ENCODE peak calls at places on chromosome 17, in four cellular contexts. B is CD4-positive, alpha-beta memory T cell; K is breast epithelium; E is A549. V is an unnamed sample.
A peak's percentile ranks its signal among the peaks of the same experiment; 100 is the strongest.

GRCh38 chr17:7352910-7353635 is 1.1 kb downstream of the KCTD11 start:
- DNase-seq in E (no peak), B (no peak), K (no peak), V (no peak)

GRCh38 chr17:64130559-64131001 is 636 bp upstream of the ERN1 start:
- DNase-seq in E (no peak), B (no peak), K (no peak), V (no peak)

GRCh38 chr17:3576970-3577369 is 19.4 kb upstream of the TRPV3 start:
- DNase-seq in E (no peak), K (no peak), B (no peak), V (no peak)

GRCh38 chr17:62774338-62774737 is 33.8 kb downstream of the MARCHF10 start:
- DNase-seq in B (no peak), E (no peak), K (no peak), V (no peak)

GRCh38 chr17:43337684-43338428 is 60.9 kb upstream of the ARL4D start:
- DNase-seq in B (no peak), E (no peak), K (no peak), V (no peak)

GRCh38 chr17:17877548-17878358 is 41.0 kb upstream of the SREBF1 start:
- DNase-seq in E (no peak), K (peak; percentile 72), B (no peak), V (no peak)

GRCh38 chr17:10875984-10876555 is 38.2 kb upstream of the PIRT start:
- DNase-seq in E (peak; percentile 57), B (peak; percentile 2), K (no peak), V (no peak)

GRCh38 chr17:57519199-57519598 is 225.9 kb downstream of the CCDC182 start:
- DNase-seq in E (peak; percentile 48), K (no peak), B (no peak), V (no peak)

GRCh38 chr17:69870751-69871199 is 204.2 kb upstream of the KCNJ16 start:
- DNase-seq in K (no peak), B (no peak), E (no peak), V (no peak)

GRCh38 chr17:51733166-51733565 is 425.3 kb downstream of the CA10 start:
- DNase-seq in K (no peak), B (no peak), E (no peak), V (no peak)

GRCh38 chr17:38918129-38918913 is 7.1 kb upstream of the LASP1NB start:
- DNase-seq in B (no peak), E (no peak), K (peak; percentile 50), V (no peak)

GRCh38 chr17:66633322-66633965 is 201.5 kb upstream of the CACNG5 start:
- DNase-seq in E (no peak), B (no peak), K (no peak), V (no peak)

GRCh38 chr17:61635913-61636432 is 45.0 kb upstream of the NACA2 start:
- DNase-seq in B (peak; percentile 36), E (peak; percentile 66), K (no peak), V (peak; percentile 30)

GRCh38 chr17:61551255-61551742 is 39.7 kb downstream of the NACA2 start:
- DNase-seq in E (peak; percentile 68), B (no peak), K (no peak), V (no peak)

GRCh38 chr17:43597624-43598358 is 51.7 kb upstream of the ETV4 start:
- DNase-seq in K (no peak), E (no peak), B (no peak), V (no peak)

GRCh38 chr17:75109047-75109406 is 742 bp upstream of the ARMC7 start:
- DNase-seq in E (no peak), B (no peak), K (no peak), V (no peak)

GRCh38 chr17:73304438-73304837 is 7.4 kb downstream of the CDC42EP4 start:
- DNase-seq in B (no peak), K (no peak), E (no peak), V (no peak)
- H3K4me3 ChIP-seq in B (no peak overlapping the region), K (no peak overlapping the region), E (peak overlapping the region; percentile 33), V (no peak overlapping the region)

GRCh38 chr17:49971848-49972485 is 3.0 kb downstream of the DLX4 start:
- DNase-seq in E (no peak), K (no peak), B (no peak), V (no peak)
- H3K4me3 ChIP-seq in E (no peak overlapping the region), K (no peak overlapping the region), B (no peak overlapping the region), V (no peak overlapping the region)

GRCh38 chr17:29713626-29714025 is 90.9 kb upstream of the CORO6 start:
- DNase-seq in K (no peak), B (no peak), E (no peak), V (no peak)

GRCh38 chr17:29711588-29712385 is 89.1 kb upstream of the CORO6 start:
- DNase-seq in K (no peak), E (no peak), B (no peak), V (no peak)

GRCh38 chr17:29715680-29716079 is 93.0 kb upstream of the CORO6 start:
- DNase-seq in K (no peak), E (no peak), B (no peak), V (no peak)

GRCh38 chr17:29712677-29713076 is 90.0 kb upstream of the CORO6 start:
- DNase-seq in B (no peak), E (no peak), K (no peak), V (no peak)

DNA sequence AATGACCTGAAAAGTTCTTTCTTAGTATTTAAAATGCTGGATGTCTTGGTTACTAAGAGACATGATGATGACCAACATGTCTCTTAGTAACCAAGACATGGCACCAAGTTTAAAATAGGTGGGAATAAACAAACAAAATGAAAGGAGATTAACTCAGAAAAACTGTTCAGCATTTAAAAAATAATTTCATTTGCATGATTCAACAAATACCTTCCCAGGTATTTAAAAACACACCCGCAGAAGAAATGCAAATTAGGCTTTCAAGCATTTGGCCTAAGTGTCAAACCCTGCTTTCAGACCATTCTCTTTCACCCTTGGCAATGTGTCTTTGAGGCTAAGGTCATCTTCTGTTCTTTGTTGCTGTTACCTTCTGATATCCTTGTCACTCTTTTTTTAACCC is 91.4 kb upstream of the CORO6 start:
- DNase-seq in E (no peak), B (no peak), K (no peak), V (no peak)
- H3K4me3 ChIP-seq in E (no peak overlapping the region), B (no peak overlapping the region), K (no peak overlapping the region), V (no peak overlapping the region)

DNA sequence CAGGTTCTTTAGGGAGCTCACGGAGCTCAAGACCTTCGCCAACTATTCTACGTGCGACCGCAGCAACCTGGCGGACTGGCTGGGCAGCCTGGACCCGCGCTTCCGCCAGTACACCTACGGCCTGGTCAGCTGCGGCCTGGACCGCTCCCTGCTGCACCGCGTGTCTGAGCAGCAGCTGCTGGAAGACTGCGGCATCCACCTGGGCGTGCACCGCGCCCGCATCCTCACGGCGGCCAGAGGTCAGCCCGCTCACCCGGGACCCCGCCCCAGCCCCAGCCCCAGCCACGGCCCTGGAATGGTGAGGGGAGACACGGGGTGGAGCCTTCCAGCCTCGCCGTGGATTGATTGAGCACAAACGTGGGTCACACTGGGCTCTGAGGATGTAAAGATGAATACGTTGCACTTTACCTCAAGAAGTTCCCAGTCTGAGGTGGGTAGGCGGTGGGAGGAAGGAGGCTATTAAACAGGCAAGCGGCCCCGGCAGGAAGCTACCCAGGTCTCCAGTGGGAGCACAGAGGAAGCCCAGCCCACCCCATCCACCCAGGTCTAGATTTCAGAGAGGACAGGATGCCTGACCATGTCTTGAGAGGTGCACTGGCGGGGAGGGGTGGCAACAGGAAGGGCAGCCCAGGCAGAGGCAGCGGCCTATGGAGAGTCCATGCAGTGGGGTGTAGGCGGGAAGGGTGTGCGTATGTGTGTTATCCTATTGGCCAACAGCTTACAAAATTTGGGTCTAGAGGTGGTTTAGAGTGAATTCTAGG is 13.7 kb downstream of the SARM1 start:
- DNase-seq in E (no peak), K (peak; percentile 50), B (no peak), V (no peak)
- H3K4me3 ChIP-seq in E (no peak overlapping the region), K (peak overlapping the region; percentile 41), B (peak overlapping the region; percentile 91), V (peak overlapping the region; percentile 96)

GRCh38 chr17:47695664-47696376 is 1.9 kb downstream of the TBKBP1 start:
- DNase-seq in B (no peak), E (no peak), K (no peak), V (no peak)
- H3K4me3 ChIP-seq in B (no peak overlapping the region), E (no peak overlapping the region), K (peak overlapping the region; percentile 98), V (no peak overlapping the region)

GRCh38 chr17:1797323-1797722 is 32.4 kb downstream of the SMYD4 start:
- DNase-seq in E (no peak), K (no peak), B (no peak), V (no peak)

GRCh38 chr17:1796800-1797199 is 32.9 kb downstream of the SMYD4 start:
- DNase-seq in K (no peak), E (no peak), B (no peak), V (no peak)

GRCh38 chr17:1800240-1800639 is 29.5 kb downstream of the SMYD4 start:
- DNase-seq in B (no peak), K (peak; percentile 17), E (no peak), V (no peak)

GRCh38 chr17:1803280-1803679 is 26.4 kb downstream of the SMYD4 start:
- DNase-seq in E (no peak), K (no peak), B (no peak), V (no peak)

DNA sequence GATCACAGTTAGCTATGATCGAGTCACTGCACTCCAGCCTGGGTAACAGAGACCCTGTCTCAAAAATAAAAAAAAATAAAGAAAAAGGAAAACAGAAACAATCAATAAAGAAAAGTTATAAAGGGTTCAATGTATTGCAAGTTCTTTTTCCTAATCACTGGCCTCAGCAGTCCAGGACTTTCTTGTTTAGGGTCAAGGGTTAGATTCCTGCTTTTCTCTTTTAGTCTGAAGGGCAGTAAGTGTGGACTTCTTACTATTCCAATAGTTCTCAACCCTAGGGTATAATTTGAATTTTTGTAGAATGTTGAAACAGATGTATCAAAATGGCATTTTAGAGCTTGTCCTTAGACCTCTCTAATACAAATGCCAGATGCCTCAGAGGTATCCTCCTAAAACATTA is 27.3 kb downstream of the SMYD4 start:
- DNase-seq in B (no peak), E (no peak), K (no peak), V (no peak)
- H3K4me3 ChIP-seq in B (no peak overlapping the region), E (no peak overlapping the region), K (no peak overlapping the region), V (no peak overlapping the region)

DNA sequence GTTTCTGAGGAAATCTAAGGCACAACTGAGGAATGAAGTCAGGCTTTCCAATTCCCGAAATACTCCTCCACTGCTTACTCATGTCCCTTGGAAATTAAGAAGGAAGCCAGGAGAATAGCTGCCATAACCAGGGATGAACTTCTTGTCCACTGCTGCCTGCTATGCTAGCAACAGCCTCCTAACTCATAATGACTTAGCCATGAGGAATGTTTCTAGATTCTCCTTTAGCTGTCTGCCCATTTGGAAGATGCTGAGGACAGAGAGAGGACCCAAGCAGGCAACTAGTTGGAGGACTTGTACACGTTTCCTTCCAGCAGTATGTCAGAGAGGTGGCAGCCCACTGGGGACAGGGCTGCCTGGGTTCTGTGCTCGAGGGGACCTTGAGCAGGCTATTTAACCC is 939 bp upstream of the CCL2 start:
- DNase-seq in E (peak; percentile 31), B (no peak), K (no peak), V (no peak)
- H3K4me3 ChIP-seq in E (peak overlapping the region; percentile 40), B (no peak overlapping the region), K (no peak overlapping the region), V (no peak overlapping the region)

DNA sequence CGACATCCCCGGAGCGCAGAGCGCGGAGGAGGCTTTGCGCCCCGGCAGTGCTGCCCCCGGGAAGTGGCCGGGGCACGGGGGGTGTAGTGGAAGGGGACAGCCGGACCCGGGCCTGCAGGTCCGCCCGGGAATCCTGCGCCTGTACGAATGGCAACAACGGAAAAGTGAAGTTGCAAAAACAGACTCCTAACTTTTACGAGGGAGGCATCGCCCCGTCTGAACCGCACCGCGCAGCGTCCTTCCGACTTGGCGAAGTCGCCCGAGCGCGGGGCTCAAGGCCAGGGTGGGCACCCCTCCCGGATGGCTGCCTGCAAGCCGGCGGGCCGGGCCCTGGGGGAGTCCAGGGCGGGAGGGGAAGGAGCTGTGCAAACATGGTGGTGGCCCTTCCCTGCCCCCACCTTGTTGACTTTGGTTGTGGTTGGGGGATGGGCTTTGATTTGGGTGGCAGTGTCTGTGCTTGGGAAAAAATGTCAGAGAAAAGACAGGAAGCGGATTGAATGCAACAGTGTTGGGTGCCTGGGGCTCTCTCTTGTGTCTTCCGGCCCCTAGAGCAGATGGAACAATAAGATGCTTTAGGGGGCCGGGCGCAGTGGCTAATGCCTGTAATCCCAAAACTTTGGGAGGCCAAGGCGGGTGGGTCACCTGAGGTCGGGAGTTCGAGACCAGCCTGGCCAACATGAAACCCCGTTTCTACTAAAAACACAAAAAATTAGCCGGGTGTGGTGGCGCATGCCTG is 675 bp downstream of the RNF213 start:
- DNase-seq in B (peak; percentile 81), E (peak; percentile 85), K (peak; percentile 67), V (peak; percentile 73)
- H3K4me3 ChIP-seq in B (peak overlapping the region; percentile 92), E (peak overlapping the region; percentile 94), K (peak overlapping the region; percentile 98), V (peak overlapping the region; percentile 98)